ENCODE peak calls at places on chromosomes 4 and X, in ten cellular contexts. J is bronchial epithelial cell, A is ascending aorta, R is fibroblast of lung, F is H1, Z is sigmoid colon, E is esophagus muscularis mucosa, W is HCT116, V is pancreas, G is tibial artery. M is an unnamed sample. For H3K36me3, the result is how much of the 10 kb centered on the place peaks cover.

GRCh38 chr4:99356992-99357391 is 4.4 kb upstream of the ADH1C start:
- DNase-seq in A (no peak), J (no peak), E (no peak), V (no peak), R (no peak), Z (no peak), F (no peak), G (no peak), W (no peak), M (no peak)

GRCh38 chr4:142377345-142378091 is 468.6 kb downstream of the INPP4B start:
- DNase-seq in V (no peak), W (no peak), G (no peak), F (no peak), J (no peak), R (no peak), E (no peak), A (no peak), Z (no peak), M (no peak)

GRCh38 chr4:88382621-88383020 is 4.0 kb downstream of the HERC6 start:
- DNase-seq in Z (no peak), W (no peak), F (no peak), R (no peak), E (no peak), G (no peak), A (no peak), J (peak), V (no peak), M (no peak)

GRCh38 chrX:109472939-109473713 is 8.8 kb downstream of the GUCY2F start:
- DNase-seq in W (peak), V (no peak), E (no peak), Z (no peak), G (no peak), A (no peak), J (peak), R (peak), F (peak), M (peak)

GRCh38 chrX:133781174-133781573 is 204.2 kb downstream of the GPC3 start:
- DNase-seq in E (no peak), R (no peak), J (no peak), G (no peak), W (no peak), F (no peak), Z (no peak), A (no peak), V (no peak), M (no peak)

GRCh38 chr4:83255584-83255983 is 29.0 kb downstream of the COQ2 start:
- DNase-seq in E (no peak), J (peak), W (peak), A (no peak), Z (no peak), V (no peak), G (no peak), F (no peak), R (peak), M (no peak)

GRCh38 chr4:174457468-174457867 is 64.8 kb downstream of the HPGD start:
- DNase-seq in R (peak), Z (peak), F (no peak), E (no peak), J (no peak), W (no peak), V (no peak), A (no peak), G (no peak), M (no peak)

GRCh38 chrX:136141569-136141968 is 5.8 kb upstream of the FHL1 start:
- DNase-seq in G (no peak), E (no peak), W (no peak), Z (no peak), F (no peak), R (no peak), J (no peak), V (no peak), A (no peak), M (no peak)

GRCh38 chr4:44996276-44996845 is 270.0 kb upstream of the GNPDA2 start:
- DNase-seq in R (no peak), F (no peak), Z (no peak), J (no peak), W (no peak), E (no peak), V (no peak), A (no peak), G (no peak), M (no peak)

GRCh38 chr4:183636923-183637322 is 22.1 kb downstream of the RWDD4 start:
- DNase-seq in Z (no peak), R (peak), J (peak), F (no peak), E (no peak), G (no peak), W (no peak), A (no peak), V (no peak), M (no peak)

GRCh38 chr4:3530663-3531254 is 1.5 kb downstream of the LRPAP1 start:
- DNase-seq in R (no peak), A (no peak), J (no peak), F (no peak), Z (peak), V (no peak), G (no peak), W (no peak), E (no peak), M (no peak)

GRCh38 chr4:108433832-108434231 is 186.5 kb upstream of the RPL34 start:
- DNase-seq in A (no peak), R (peak), F (no peak), J (peak), E (no peak), W (no peak), Z (no peak), G (no peak), V (no peak), M (no peak)

GRCh38 chr4:4555916-4556315 is 14.1 kb upstream of the STX18 start:
- DNase-seq in E (no peak), A (no peak), J (no peak), F (no peak), G (no peak), W (no peak), R (peak), Z (no peak), V (no peak), M (no peak)

GRCh38 chr4:156942991-156943390 is 28.6 kb downstream of the PDGFC start:
- DNase-seq in G (no peak), W (no peak), R (no peak), J (no peak), Z (no peak), A (no peak), E (no peak), V (no peak), F (no peak), M (no peak)

GRCh38 chrX:104419211-104419610 is 146.8 kb upstream of the IL1RAPL2 start:
- DNase-seq in F (no peak), W (no peak), Z (no peak), E (no peak), G (no peak), R (no peak), J (peak), A (no peak), V (no peak), M (no peak)

GRCh38 chr4:32268949-32269348 is 1548.8 kb downstream of the PCDH7 start:
- DNase-seq in A (no peak), G (no peak), W (peak), J (peak), R (peak), E (no peak), V (no peak), Z (no peak), F (no peak), M (no peak)

GRCh38 chr4:181548873-181549541 is 694.2 kb upstream of the TENM3 start:
- DNase-seq in A (no peak), R (peak), Z (no peak), E (no peak), J (peak), W (peak), V (no peak), F (no peak), G (no peak), M (peak)

GRCh38 chr4:84971319-84971932 is 4.9 kb upstream of the WDFY3 start:
- DNase-seq in Z (no peak), G (no peak), R (peak), F (no peak), E (no peak), W (peak), V (no peak), A (no peak), J (peak), M (no peak)

GRCh38 chrX:41906515-41907165 is 16.7 kb downstream of the CASK start:
- DNase-seq in R (no peak), A (no peak), V (no peak), J (peak), E (no peak), Z (no peak), W (peak), G (no peak), F (no peak), M (no peak)

GRCh38 chr4:167906851-167907250 is 185.5 kb upstream of the ANXA10 start:
- DNase-seq in W (no peak), F (no peak), G (no peak), V (no peak), A (no peak), Z (no peak), E (no peak), J (peak), R (no peak), M (no peak)

GRCh38 chr4:80846210-80846609 is 184.3 kb upstream of the BMP3 start:
- DNase-seq in W (no peak), R (no peak), F (no peak), V (no peak), G (no peak), A (no peak), Z (no peak), J (no peak), E (no peak), M (no peak)

GRCh38 chr4:151921811-151922210 is 161.0 kb upstream of the GATB start:
- DNase-seq in R (no peak), F (no peak), E (peak), J (peak), G (no peak), W (no peak), Z (no peak), A (no peak), V (no peak), M (no peak)

GRCh38 chr4:15457401-15458201 is 12.1 kb upstream of the CC2D2A start:
- DNase-seq in Z (no peak), R (peak), E (peak), W (no peak), F (no peak), G (no peak), A (no peak), J (peak), V (no peak), M (no peak)

GRCh38 chrX:129718701-129719100 is 20.1 kb upstream of the XPNPEP2 start:
- DNase-seq in W (no peak), J (no peak), R (no peak), G (no peak), A (no peak), Z (no peak), E (no peak), F (no peak), V (no peak), M (no peak)

GRCh38 chr4:74320559-74321118 is 12.4 kb downstream of the EPGN start:
- DNase-seq in J (peak), F (peak), A (no peak), E (no peak), R (peak), G (no peak), W (peak), Z (no peak), V (no peak), M (no peak)

GRCh38 chrX:41164469-41164868 is 79.2 kb downstream of the USP9X start:
- DNase-seq in R (no peak), V (peak), G (no peak), E (no peak), W (no peak), F (no peak), J (no peak), Z (no peak), A (no peak), M (no peak)

GRCh38 chr4:40525811-40526598 is 103.7 kb downstream of the RBM47 start:
- DNase-seq in J (peak), R (peak), A (no peak), E (no peak), G (peak), V (no peak), F (no peak), W (peak), Z (no peak), M (no peak)

GRCh38 chr4:41878991-41879491 is 56.2 kb upstream of the TMEM33 start:
- DNase-seq in G (no peak), W (no peak), J (no peak), A (no peak), Z (no peak), E (no peak), F (peak), R (no peak), V (no peak), M (peak)

GRCh38 chr4:180999217-180999616 is 1244.0 kb upstream of the TENM3 start:
- DNase-seq in V (no peak), J (no peak), G (no peak), A (no peak), F (no peak), Z (no peak), W (no peak), R (peak), E (no peak), M (peak)

GRCh38 chrX:2317527-2318055 is 183.2 kb downstream of the DHRSX start:
- DNase-seq in G (no peak), V (no peak), R (no peak), J (no peak), F (no peak), W (no peak), E (no peak), A (no peak), Z (no peak), M (no peak)

GRCh38 chr4:66554844-66555243 is 884.6 kb upstream of the EPHA5 start:
- DNase-seq in G (no peak), V (no peak), W (no peak), J (peak), E (no peak), A (no peak), F (no peak), Z (no peak), R (no peak), M (no peak)

GRCh38 chr4:54265366-54265765 is 36.3 kb downstream of the PDGFRA start:
- DNase-seq in A (no peak), E (no peak), V (no peak), R (no peak), W (no peak), F (no peak), G (no peak), J (no peak), Z (no peak), M (no peak)

GRCh38 chr4:107824367-107825071 is at the start of gene SGMS2:
- DNase-seq in A (peak), W (peak), V (peak), G (peak), R (peak), Z (peak), J (peak), E (peak), F (peak), M (peak)

GRCh38 chr4:26568446-26568994 is 15.4 kb upstream of the TBC1D19 start:
- DNase-seq in W (peak), J (peak), A (no peak), Z (no peak), F (no peak), V (no peak), E (no peak), G (no peak), R (peak), M (no peak)

GRCh38 chrX:102650903-102651241 is 411 bp upstream of the GPRASP1 start:
- DNase-seq in R (no peak), G (no peak), F (no peak), W (no peak), E (no peak), A (no peak), J (no peak), V (no peak), Z (no peak), M (no peak)

GRCh38 chr4:43356786-43357185 is 464.3 kb downstream of the GRXCR1 start:
- DNase-seq in A (no peak), Z (no peak), J (no peak), R (no peak), G (no peak), V (no peak), E (no peak), W (no peak), F (no peak), M (no peak)

GRCh38 chr4:30789219-30789671 is 69.1 kb downstream of the PCDH7 start:
- DNase-seq in E (no peak), W (peak), R (no peak), J (peak), F (no peak), G (no peak), V (no peak), A (no peak), Z (no peak), M (no peak)

DNA sequence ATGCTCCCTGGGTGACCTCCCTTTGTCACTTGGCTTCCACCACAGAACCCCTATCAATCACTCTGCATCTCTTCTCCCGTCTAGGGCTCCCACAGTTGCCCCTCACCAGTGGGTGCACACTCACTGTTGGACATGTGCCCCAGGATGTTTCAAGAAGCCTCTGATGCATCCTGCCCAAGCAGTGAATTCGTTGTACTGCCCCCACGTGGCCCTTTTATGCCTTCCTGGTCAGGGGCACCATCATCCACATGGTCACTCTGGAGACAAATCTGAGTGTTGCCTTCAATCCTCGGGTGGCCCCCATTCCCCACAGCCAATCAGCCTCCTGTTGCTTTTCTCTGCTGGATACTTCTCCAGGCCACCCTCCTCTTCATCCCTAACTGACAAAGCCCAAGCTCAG is 12.2 kb downstream of the ITIH6 start:
- DNase-seq in A (no peak), W (no peak), F (peak), G (no peak), V (no peak), R (no peak), Z (no peak), E (no peak), J (peak), M (peak)
- TF ChIP-seq CTCF in A (no peak), W (peak), F (peak), G (no peak), V (no peak), R (peak), Z (no peak), E (no peak), J (peak), M (peak)

GRCh38 chr4:37845201-37845600 is 18.7 kb downstream of the PGM2 start:
- DNase-seq in Z (no peak), G (no peak), J (no peak), W (no peak), F (no peak), A (no peak), E (no peak), R (no peak), V (no peak), M (no peak)
- H3K36me3 ChIP-seq in Z (half or more), G (half or more), J (under half), W (under half), F (under half), A (half or more), E (under half), R (under half), V (under half), M (under half)

GRCh38 chrX:153884136-153885076 is 1.6 kb downstream of the L1CAM start:
- DNase-seq in G (no peak), A (no peak), V (no peak), R (no peak), E (no peak), F (no peak), J (peak), W (peak), Z (no peak), M (no peak)
- H3K4me3 ChIP-seq in G (no peak), A (no peak), V (no peak), R (no peak), E (peak), F (peak), J (no peak), W (peak), Z (peak), M (peak)

GRCh38 chr4:189973646-189974045 is 33.0 kb downstream of the FRG1 start:
- DNase-seq in V (no peak), W (no peak), E (no peak), Z (no peak), R (no peak), A (no peak), G (no peak), F (no peak), J (no peak), M (no peak)

GRCh38 chr4:189979196-189980047 is 38.8 kb downstream of the FRG1 start:
- DNase-seq in E (no peak), V (no peak), G (no peak), J (no peak), A (no peak), Z (no peak), W (no peak), F (no peak), R (no peak), M (no peak)

GRCh38 chr4:189974056-189974455 is 33.4 kb downstream of the FRG1 start:
- DNase-seq in G (no peak), A (no peak), J (peak), F (no peak), W (peak), Z (no peak), E (no peak), V (no peak), R (peak), M (peak)
- TF ChIP-seq CTCF in G (no peak), A (no peak), J (peak), F (peak), W (peak), Z (no peak), E (no peak), V (no peak), R (peak), M (peak)